ENCODE peak calls at places on chromosome 10, in four cellular contexts. C is left cardiac atrium; P is stimulated activated naive CD4-positive, alpha-beta T cell; F is neuronal stem cell. X is an unnamed sample.

GRCh38 chr10:4312046-4312835 is 513.8 kb upstream of the AKR1E2 start:
- DNase-seq in C (no peak), P (no peak), F (no peak), X (no peak)

GRCh38 chr10:24456319-24456718 is 247.4 kb downstream of the KIAA1217 start:
- DNase-seq in C (no peak), P (no peak), F (no peak), X (no peak)

GRCh38 chr10:71714592-71714991 is 5.0 kb downstream of the C10orf105 start:
- DNase-seq in C (no peak), P (no peak), F (no peak), X (no peak)

GRCh38 chr10:21807162-21807561 is 196.4 kb downstream of the DNAJC1 start:
- DNase-seq in C (no peak), P (no peak), F (peak; percentile 74), X (no peak)

GRCh38 chr10:82757907-82758306 is 882.9 kb downstream of the NRG3 start:
- DNase-seq in C (no peak), P (no peak), F (no peak), X (no peak)

GRCh38 chr10:17216217-17216900 is 11.7 kb upstream of the VIM start:
- DNase-seq in C (no peak), P (no peak), F (no peak), X (peak; percentile 72)

GRCh38 chr10:70743430-70743788 is 41.8 kb downstream of the TBATA start:
- DNase-seq in C (no peak), P (no peak), F (no peak), X (no peak)

GRCh38 chr10:103712898-103713498 is 142.4 kb downstream of the SH3PXD2A start:
- DNase-seq in C (peak; percentile 83), P (peak; percentile 73), F (peak; percentile 82), X (peak; percentile 79)

GRCh38 chr10:103870503-103870902 is 15.1 kb upstream of the SH3PXD2A start:
- DNase-seq in C (no peak), P (no peak), F (no peak), X (no peak)

GRCh38 chr10:17758896-17759295 is 6.9 kb downstream of the TMEM236 start:
- DNase-seq in C (no peak), P (no peak), F (no peak), X (no peak)

GRCh38 chr10:122999347-122999746 is 9.2 kb downstream of the IKZF5 start:
- DNase-seq in C (no peak), P (no peak), F (no peak), X (no peak)

GRCh38 chr10:114876602-114877300 is 55.2 kb downstream of the FHIP2A start:
- DNase-seq in C (peak; percentile 66), P (no peak), F (peak; percentile 59), X (peak; percentile 61)

GRCh38 chr10:132098539-132099421 is 33.0 kb downstream of the JAKMIP3 start:
- DNase-seq in C (no peak), P (no peak), F (no peak), X (no peak)

GRCh38 chr10:127992376-127992775 is 85.5 kb downstream of the PTPRE start:
- DNase-seq in C (no peak), P (no peak), F (no peak), X (no peak)

GRCh38 chr10:114855776-114856543 is 34.4 kb downstream of the FHIP2A start:
- DNase-seq in C (no peak), P (no peak), F (no peak), X (no peak)

GRCh38 chr10:97065128-97065527 is 120.6 kb downstream of the SLIT1 start:
- DNase-seq in C (no peak), P (no peak), F (no peak), X (no peak)

GRCh38 chr10:30637881-30638467 is 8.4 kb upstream of the LYZL2 start:
- DNase-seq in C (no peak), P (no peak), F (no peak), X (peak; percentile 76)

GRCh38 chr10:100000109-100000502 is 9.6 kb downstream of the DNMBP start:
- DNase-seq in C (no peak), P (no peak), F (no peak), X (no peak)

X was measured in HTR-8/SVneo.